ENCODE peak calls at places on chromosome 3, in eight cellular contexts. Y is left ventricle myocardium inferior, T is heart left ventricle, N is omental fat pad, U is upper lobe of right lung, K is AG09309, G is MM.1S, C is spleen. L is an unnamed sample.

GRCh38 chr3:126525853-126526667 is 2.1 kb downstream of the CHST13 start:
- DNase-seq in U (peak; percentile 40), Y (no peak), T (peak; percentile 53), K (no peak), G (no peak), N (no peak), C (peak; percentile 76), L (no peak)

GRCh38 chr3:141368925-141369794 is 856 bp downstream of the ZBTB38 start:
- DNase-seq in Y (no peak), T (no peak), G (peak; percentile 5), U (no peak), K (peak; percentile 63), C (no peak), N (no peak), L (no peak)

GRCh38 chr3:70856414-70857162 is 544.1 kb upstream of the MDFIC2 start:
- DNase-seq in K (peak; percentile 76), U (no peak), C (no peak), G (no peak), Y (no peak), T (no peak), N (no peak), L (no peak)

GRCh38 chr3:157532529-157533297 is 29.5 kb upstream of the VEPH1 start:
- DNase-seq in K (peak; percentile 81), U (no peak), C (no peak), N (no peak), T (no peak), G (peak; percentile 74), Y (no peak), L (no peak)

GRCh38 chr3:102444101-102444500 is 9.3 kb downstream of the ZPLD1 start:
- DNase-seq in T (no peak), U (no peak), Y (no peak), K (peak; percentile 17), G (no peak), C (no peak), N (no peak), L (no peak)

GRCh38 chr3:55750525-55750924 is 263.4 kb upstream of the WNT5A start:
- DNase-seq in Y (no peak), T (no peak), U (peak; percentile 82), K (peak; percentile 95), N (no peak), G (no peak), C (no peak), L (no peak)

GRCh38 chr3:42653560-42654330 is at the start of gene ZBTB47:
- DNase-seq in K (no peak), N (no peak), C (peak; percentile 92), U (peak; percentile 88), Y (peak; percentile 77), T (peak; percentile 86), G (no peak), L (no peak)

GRCh38 chr3:60497922-60498321 is 753.3 kb downstream of the FHIT start:
- DNase-seq in U (no peak), N (no peak), T (no peak), Y (no peak), K (no peak), C (no peak), G (no peak), L (no peak)

GRCh38 chr3:128820252-128820839 is 59.1 kb upstream of the ACAD9 start:
- DNase-seq in T (no peak), U (no peak), C (no peak), N (no peak), K (no peak), Y (no peak), G (no peak), L (no peak)

GRCh38 chr3:40397912-40398311 is 10.9 kb downstream of the ENTPD3 start:
- DNase-seq in G (no peak), T (no peak), U (no peak), Y (no peak), K (no peak), N (no peak), C (no peak), L (no peak)

GRCh38 chr3:71589132-71589531 is 5.6 kb upstream of the FOXP1 start:
- DNase-seq in U (no peak), G (no peak), N (no peak), T (no peak), C (no peak), Y (no peak), K (no peak), L (no peak)

GRCh38 chr3:196486263-196486662 is 17.3 kb downstream of the RNF168 start:
- DNase-seq in Y (no peak), T (no peak), C (no peak), N (no peak), K (no peak), G (no peak), U (no peak), L (no peak)

GRCh38 chr3:174815750-174816149 is 43.4 kb upstream of the NAALADL2 start:
- DNase-seq in K (no peak), N (no peak), G (no peak), U (no peak), C (no peak), Y (no peak), T (no peak), L (no peak)

GRCh38 chr3:37402351-37402750 is 228.0 kb upstream of the LRRFIP2 start:
- DNase-seq in T (no peak), Y (no peak), C (no peak), N (no peak), G (no peak), K (no peak), U (no peak), L (no peak)

GRCh38 chr3:45002680-45003079 is 23.4 kb upstream of the CLEC3B start:
- DNase-seq in U (no peak), K (no peak), C (no peak), T (no peak), Y (no peak), N (no peak), G (no peak), L (no peak)

GRCh38 chr3:56633602-56634371 is 49.3 kb downstream of the TASOR start:
- DNase-seq in K (no peak), T (no peak), G (no peak), N (no peak), U (no peak), C (no peak), Y (peak; percentile 57), L (no peak)

GRCh38 chr3:22585504-22585903 is 617.6 kb upstream of the UBE2E2 start:
- DNase-seq in K (no peak), N (no peak), U (no peak), Y (no peak), C (no peak), G (no peak), T (no peak), L (no peak)

GRCh38 chr3:107810195-107811071 is 280.4 kb downstream of the CD47 start:
- DNase-seq in T (no peak), N (no peak), U (no peak), C (no peak), Y (no peak), K (no peak), G (no peak), L (no peak)

GRCh38 chr3:55523471-55523870 is 36.4 kb upstream of the WNT5A start:
- DNase-seq in Y (no peak), K (no peak), U (no peak), N (no peak), T (no peak), C (no peak), G (no peak), L (no peak)

GRCh38 chr3:14563946-14564539 is 23.9 kb upstream of the GRIP2 start:
- DNase-seq in T (peak; percentile 42), U (no peak), N (no peak), Y (no peak), K (no peak), C (no peak), G (no peak), L (no peak)

GRCh38 chr3:114499986-114500385 is 206.2 kb downstream of the TIGIT start:
- DNase-seq in U (no peak), K (no peak), N (no peak), G (peak; percentile 71), Y (no peak), T (no peak), C (no peak), L (no peak)

DNA sequence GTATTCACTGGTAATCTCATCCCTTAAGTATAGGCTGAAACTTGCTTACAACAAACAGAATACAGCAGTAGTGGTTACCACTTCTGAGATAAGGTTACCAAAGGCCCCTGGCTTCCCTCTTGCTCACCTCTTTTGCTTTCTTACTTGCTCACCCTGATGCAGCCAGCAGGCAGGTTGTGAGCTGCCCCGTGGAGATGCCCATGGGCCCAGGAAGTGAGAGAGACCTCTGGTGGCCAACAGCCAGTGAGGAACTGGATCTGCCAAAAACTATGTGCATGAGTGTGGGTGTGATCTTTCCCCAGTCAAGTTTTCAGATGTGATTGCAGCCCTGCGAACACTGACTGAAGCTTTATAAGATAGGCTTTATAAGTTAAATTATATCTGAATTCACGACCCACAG is 48.7 kb downstream of the NMNAT3 start:
- DNase-seq in Y (no peak), C (no peak), G (no peak), U (no peak), T (no peak), N (no peak), K (no peak), L (peak; percentile 7)
- TF ChIP-seq CTCF in Y (peak; percentile 8), C (no peak), G (no peak), U (no peak), T (no peak), N (no peak), K (peak; percentile 21), L (peak; percentile 62)

DNA sequence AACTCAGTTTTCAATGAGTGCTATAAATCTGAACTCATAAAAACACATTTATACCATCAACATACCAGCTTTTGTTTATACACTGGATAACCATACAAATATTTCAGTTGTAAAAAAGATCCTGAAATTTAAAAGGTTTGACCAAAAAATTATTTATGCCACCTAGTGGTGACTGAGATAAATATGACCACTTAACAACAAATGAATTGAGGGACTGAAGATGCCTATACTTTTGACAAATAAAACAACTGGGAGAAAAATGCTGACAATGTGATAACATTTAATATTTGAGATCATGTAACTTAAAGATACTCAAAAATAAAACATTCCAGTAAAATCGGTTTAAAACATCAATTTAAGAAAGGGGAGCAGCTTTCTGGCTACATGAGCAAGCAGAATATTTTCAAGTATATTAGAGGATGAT is 30.4 kb downstream of the ATG3 start:
- DNase-seq in T (no peak), G (peak; percentile 56), C (no peak), Y (no peak), U (no peak), K (peak; percentile 3), N (no peak), L (no peak)
- TF ChIP-seq CTCF in T (peak; percentile 42), G (peak; percentile 60), C (peak; percentile 65), Y (peak; percentile 59), U (peak; percentile 61), K (peak; percentile 30), N (peak; percentile 3), L (peak; percentile 27)

GRCh38 chr3:171774516-171774915 is 35.8 kb downstream of the PLD1 start:
- DNase-seq in T (no peak), K (no peak), N (no peak), U (no peak), G (no peak), Y (no peak), C (no peak), L (no peak)
- TF ChIP-seq CTCF in T (no peak), K (no peak), N (no peak), U (no peak), G (no peak), Y (no peak), C (no peak), L (no peak)

DNA sequence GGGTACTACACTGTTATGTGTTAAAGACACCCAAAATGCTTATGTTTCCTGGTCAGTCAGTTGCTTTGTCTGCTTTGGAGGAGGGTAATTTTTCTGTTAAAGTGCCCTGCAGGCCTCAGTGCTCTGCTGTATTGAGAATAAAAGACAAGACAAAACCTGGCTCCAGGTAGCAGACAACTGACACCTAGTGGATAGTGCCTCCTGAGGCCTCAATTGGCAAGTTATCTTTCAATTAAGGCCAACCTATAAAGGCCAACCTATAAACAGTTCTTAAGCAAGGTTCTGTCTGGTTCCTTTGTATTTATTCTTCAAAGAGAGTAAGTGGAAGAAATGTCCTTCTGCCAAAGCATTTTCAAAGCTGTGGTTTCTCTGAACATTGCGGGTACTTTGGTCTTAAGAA is 773.8 kb downstream of the MECOM start:
- DNase-seq in T (no peak), K (no peak), U (no peak), N (no peak), C (no peak), Y (no peak), G (no peak), L (no peak)
- TF ChIP-seq CTCF in T (no peak), K (no peak), U (no peak), N (no peak), C (no peak), Y (no peak), G (peak; percentile 26), L (no peak)